ENCODE peak calls at places on chromosome 10, in four cellular contexts. One of them, this sample, is unnamed.
A peak's percentile ranks its signal among the peaks of the same experiment; 100 is the strongest.

GRCh38 chr10:108051218-108051617 is 886.7 kb upstream of the SORCS1 start:
- DNase-seq in HL-60: no peak
- DNase-seq in K562: no peak
- DNase-seq in GM12878: no peak
- DNase-seq in this sample: no peak

GRCh38 chr10:29377333-29377961 is 88.6 kb downstream of the LYZL1 start:
- DNase-seq in HL-60: no peak
- DNase-seq in GM12878: no peak
- DNase-seq in K562: peak; percentile 55
- DNase-seq in this sample: no peak

GRCh38 chr10:75446508-75446907 is 15.1 kb downstream of the LRMDA start:
- DNase-seq in HL-60: no peak
- DNase-seq in GM12878: no peak
- DNase-seq in K562: no peak
- DNase-seq in this sample: no peak

GRCh38 chr10:86687750-86688149 is 19.4 kb downstream of the LDB3 start:
- DNase-seq in GM12878: no peak
- DNase-seq in K562: no peak
- DNase-seq in HL-60: no peak
- DNase-seq in this sample: no peak

GRCh38 chr10:96236876-96237275 is 34.5 kb downstream of the BLNK start:
- DNase-seq in HL-60: no peak
- DNase-seq in K562: no peak
- DNase-seq in GM12878: no peak
- DNase-seq in this sample: no peak

GRCh38 chr10:95048206-95048605 is 21.1 kb downstream of the CYP2C8 start:
- DNase-seq in GM12878: no peak
- DNase-seq in K562: no peak
- DNase-seq in HL-60: no peak
- DNase-seq in this sample: no peak

GRCh38 chr10:72637398-72637857 is 11.5 kb upstream of the MICU1 start:
- DNase-seq in K562: peak; percentile 89
- DNase-seq in HL-60: peak; percentile 73
- DNase-seq in GM12878: peak; percentile 38
- DNase-seq in this sample: peak; percentile 42

GRCh38 chr10:95360122-95360715 is 69.4 kb upstream of the PDLIM1 start:
- DNase-seq in GM12878: no peak
- DNase-seq in HL-60: no peak
- DNase-seq in K562: peak; percentile 44
- DNase-seq in this sample: no peak

GRCh38 chr10:69766161-69766910 is 35.4 kb upstream of the COL13A1 start:
- DNase-seq in K562: no peak
- DNase-seq in GM12878: no peak
- DNase-seq in HL-60: no peak
- DNase-seq in this sample: no peak

GRCh38 chr10:131677671-131678070 is 223.1 kb upstream of the PPP2R2D start:
- DNase-seq in K562: no peak
- DNase-seq in GM12878: no peak
- DNase-seq in HL-60: no peak
- DNase-seq in this sample: no peak

GRCh38 chr10:62681211-62681940 is 123.1 kb upstream of the ADO start:
- DNase-seq in K562: no peak
- DNase-seq in HL-60: peak; percentile 96
- DNase-seq in GM12878: peak; percentile 90
- DNase-seq in this sample: peak; percentile 31

GRCh38 chr10:510415-510881 is 179.0 kb downstream of the DIP2C start:
- DNase-seq in K562: no peak
- DNase-seq in GM12878: no peak
- DNase-seq in HL-60: no peak
- DNase-seq in this sample: no peak

GRCh38 chr10:131874991-131875451 is 25.8 kb upstream of the PPP2R2D start:
- DNase-seq in HL-60: peak; percentile 48
- DNase-seq in K562: peak; percentile 73
- DNase-seq in GM12878: no peak
- DNase-seq in this sample: peak; percentile 91

GRCh38 chr10:101007099-101007711 is 7.6 kb downstream of the LZTS2 start:
- DNase-seq in HL-60: no peak
- DNase-seq in K562: no peak
- DNase-seq in GM12878: no peak
- DNase-seq in this sample: no peak

GRCh38 chr10:78408671-78409472 is 375.2 kb downstream of the RPS24 start:
- DNase-seq in HL-60: no peak
- DNase-seq in GM12878: no peak
- DNase-seq in K562: no peak
- DNase-seq in this sample: no peak

GRCh38 chr10:116113721-116114501 is 159.1 kb downstream of the GFRA1 start:
- DNase-seq in HL-60: no peak
- DNase-seq in K562: no peak
- DNase-seq in GM12878: no peak
- DNase-seq in this sample: no peak

GRCh38 chr10:119871881-119872609 is 598 bp downstream of the MCMBP start:
- DNase-seq in GM12878: no peak
- DNase-seq in HL-60: no peak
- DNase-seq in K562: peak; percentile 14
- DNase-seq in this sample: peak; percentile 41

GRCh38 chr10:130380056-130380455 is 243.9 kb downstream of the GLRX3 start:
- DNase-seq in HL-60: no peak
- DNase-seq in K562: no peak
- DNase-seq in GM12878: no peak
- DNase-seq in this sample: no peak

GRCh38 chr10:73997479-73997805 is 474 bp upstream of the VCL start:
- DNase-seq in K562: peak; percentile 54
- DNase-seq in HL-60: no peak
- DNase-seq in GM12878: no peak
- DNase-seq in this sample: no peak
- TF ChIP-seq SPI1 in K562: no peak
- TF ChIP-seq SPI1 in HL-60: no peak
- TF ChIP-seq SPI1 in GM12878: no peak
- TF ChIP-seq SPI1 in this sample: no peak

GRCh38 chr10:31031666-31032514 is at the start of gene ZNF438:
- DNase-seq in HL-60: peak; percentile 88
- DNase-seq in K562: peak; percentile 94
- DNase-seq in GM12878: peak; percentile 73
- DNase-seq in this sample: peak; percentile 84

GRCh38 chr10:31032515-31033132 is 959 bp upstream of the ZNF438 start:
- DNase-seq in HL-60: no peak
- DNase-seq in GM12878: no peak
- DNase-seq in K562: no peak
- DNase-seq in this sample: no peak

GRCh38 chr10:31030800-31031199 is 865 bp downstream of the ZNF438 start:
- DNase-seq in HL-60: no peak
- DNase-seq in K562: no peak
- DNase-seq in GM12878: no peak
- DNase-seq in this sample: no peak

GRCh38 chr10:31030216-31030615 is 1.4 kb downstream of the ZNF438 start:
- DNase-seq in GM12878: no peak
- DNase-seq in K562: no peak
- DNase-seq in HL-60: no peak
- DNase-seq in this sample: no peak

DNA sequence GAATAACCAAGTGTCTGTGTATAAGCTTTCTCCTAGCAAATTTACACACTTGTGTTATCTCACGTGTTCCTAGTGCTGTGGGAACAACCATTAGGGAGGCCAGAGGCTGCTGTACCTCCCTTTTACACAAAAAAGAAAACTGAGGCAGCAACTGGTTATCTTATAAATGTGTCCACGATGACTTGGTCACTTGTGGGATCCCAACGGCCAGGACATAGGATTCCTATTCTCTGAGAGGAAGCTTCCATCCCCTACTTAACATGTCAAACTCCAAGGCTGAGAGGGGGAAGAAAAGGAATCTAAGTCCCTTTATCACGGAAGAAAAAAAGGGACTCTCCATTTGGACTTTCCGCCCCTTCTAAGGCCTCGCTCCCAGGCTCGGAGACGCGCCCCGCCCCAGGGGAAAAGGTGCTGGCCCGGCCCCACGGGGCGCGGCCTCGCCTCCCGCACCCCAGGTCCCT is 430 bp downstream of the ZNF438 start:
- DNase-seq in HL-60: no peak
- DNase-seq in GM12878: peak; percentile 67
- DNase-seq in K562: peak; percentile 84
- DNase-seq in this sample: no peak
- TF ChIP-seq SPI1 in HL-60: no peak
- TF ChIP-seq SPI1 in GM12878: no peak
- TF ChIP-seq SPI1 in K562: no peak
- TF ChIP-seq SPI1 in this sample: no peak

GRCh38 chr10:106175760-106176377 is 988.6 kb downstream of the SORCS1 start:
- DNase-seq in K562: no peak
- DNase-seq in HL-60: no peak
- DNase-seq in GM12878: no peak
- DNase-seq in this sample: no peak
- TF ChIP-seq SPI1 in K562: no peak
- TF ChIP-seq SPI1 in HL-60: no peak
- TF ChIP-seq SPI1 in GM12878: no peak
- TF ChIP-seq SPI1 in this sample: no peak

GRCh38 chr10:48448796-48449195 is 142.3 kb downstream of the MAPK8 start:
- DNase-seq in HL-60: no peak
- DNase-seq in GM12878: no peak
- DNase-seq in K562: peak; percentile 11
- DNase-seq in this sample: no peak
- TF ChIP-seq SPI1 in HL-60: no peak
- TF ChIP-seq SPI1 in GM12878: no peak
- TF ChIP-seq SPI1 in K562: no peak
- TF ChIP-seq SPI1 in this sample: no peak

This sample was measured in GM12891.